ENCODE peak calls at places on chromosome 13, in ten cellular contexts. I is ovary, L is adrenal gland, Q is IMR-90, F is GOT3, J is kidney tubule cell, O is Kasumi-1, M is left ventricle myocardium inferior, V is T follicular helper cell, X is heart right ventricle. U is an unnamed sample.
A peak's percentile ranks its signal among the peaks of the same experiment; 100 is the strongest.

GRCh38 chr13:111449041-111449440 is 128.6 kb downstream of the TEX29 start:
- DNase-seq in I (no peak), L (no peak), Q (no peak), F (no peak), J (no peak), O (no peak), M (no peak), V (no peak), X (no peak), U (no peak)

GRCh38 chr13:113726961-113727411 is 32.0 kb upstream of the TMEM255B start:
- DNase-seq in I (no peak), L (peak; percentile 70), Q (peak; percentile 31), F (no peak), J (peak; percentile 52), O (no peak), M (no peak), V (no peak), X (no peak), U (peak; percentile 50)

GRCh38 chr13:59086147-59086546 is 1077.6 kb downstream of the DIAPH3 start:
- DNase-seq in I (no peak), L (no peak), Q (peak; percentile 88), F (no peak), J (peak; percentile 85), O (no peak), M (no peak), V (no peak), X (no peak), U (peak; percentile 78)

GRCh38 chr13:28181413-28181812 is 43.1 kb downstream of the PAN3 start:
- DNase-seq in I (no peak), L (no peak), Q (peak; percentile 79), F (no peak), J (peak; percentile 67), O (no peak), M (no peak), V (no peak), X (no peak), U (peak; percentile 29)

GRCh38 chr13:110289174-110289573 is 17.8 kb downstream of the COL4A1 start:
- DNase-seq in I (no peak), L (no peak), Q (no peak), F (no peak), J (no peak), O (no peak), M (no peak), V (no peak), X (no peak), U (no peak)

GRCh38 chr13:95191821-95192220 is 109.4 kb downstream of the ABCC4 start:
- DNase-seq in I (peak; percentile 78), L (peak; percentile 46), Q (peak; percentile 74), F (no peak), J (peak; percentile 82), O (peak; percentile 84), M (peak; percentile 71), V (peak; percentile 24), X (peak; percentile 56), U (peak; percentile 82)

GRCh38 chr13:101289764-101290163 is 126.5 kb downstream of the NALCN start:
- DNase-seq in I (no peak), L (no peak), Q (peak; percentile 75), F (no peak), J (peak; percentile 35), O (no peak), M (no peak), V (no peak), X (no peak), U (peak; percentile 80)

GRCh38 chr13:51681037-51681678 is 96.9 kb downstream of the WDFY2 start:
- DNase-seq in I (no peak), L (no peak), Q (peak; percentile 88), F (no peak), J (peak; percentile 44), O (no peak), M (no peak), V (no peak), X (no peak), U (peak; percentile 84)

GRCh38 chr13:49098771-49099512 is 121.2 kb upstream of the MLNR start:
- DNase-seq in I (no peak), L (no peak), Q (no peak), F (no peak), J (peak; percentile 58), O (peak; percentile 54), M (no peak), V (no peak), X (no peak), U (peak; percentile 23)

GRCh38 chr13:113084094-113084942 is 21.3 kb upstream of the F7 start:
- DNase-seq in I (no peak), L (no peak), Q (no peak), F (no peak), J (no peak), O (no peak), M (no peak), V (no peak), X (no peak), U (no peak)

GRCh38 chr13:109733550-109733949 is 52.8 kb downstream of the IRS2 start:
- DNase-seq in I (no peak), L (no peak), Q (no peak), F (no peak), J (no peak), O (no peak), M (no peak), V (no peak), X (no peak), U (no peak)

GRCh38 chr13:26485288-26485687 is 72.2 kb upstream of the WASF3 start:
- DNase-seq in I (no peak), L (no peak), Q (no peak), F (no peak), J (no peak), O (no peak), M (no peak), V (no peak), X (no peak), U (no peak)

GRCh38 chr13:80586356-80586755 is 245.4 kb upstream of the SPRY2 start:
- DNase-seq in I (no peak), L (no peak), Q (no peak), F (no peak), J (no peak), O (no peak), M (no peak), V (no peak), X (no peak), U (peak; percentile 3)

GRCh38 chr13:75405976-75406703 is 75.8 kb downstream of the TBC1D4 start:
- DNase-seq in I (no peak), L (no peak), Q (no peak), F (no peak), J (no peak), O (no peak), M (no peak), V (no peak), X (no peak), U (peak; percentile 63)

GRCh38 chr13:20351279-20352022 is 119.3 kb upstream of the GJB6 start:
- DNase-seq in I (no peak), L (no peak), Q (peak; percentile 75), F (no peak), J (peak; percentile 26), O (peak; percentile 1), M (no peak), V (no peak), X (no peak), U (peak; percentile 88)

GRCh38 chr13:110364081-110364480 is 57.0 kb downstream of the COL4A2 start:
- DNase-seq in I (no peak), L (no peak), Q (no peak), F (no peak), J (no peak), O (no peak), M (no peak), V (no peak), X (no peak), U (no peak)

GRCh38 chr13:92175330-92175729 is 776.9 kb downstream of the GPC5 start:
- DNase-seq in I (peak; percentile 51), L (no peak), Q (peak; percentile 62), F (no peak), J (peak; percentile 33), O (peak; percentile 92), M (no peak), V (no peak), X (no peak), U (peak; percentile 82)

GRCh38 chr13:111118898-111119607 is 3.9 kb downstream of the ARHGEF7 start:
- DNase-seq in I (no peak), L (no peak), Q (no peak), F (no peak), J (no peak), O (no peak), M (no peak), V (no peak), X (no peak), U (no peak)

GRCh38 chr13:101262306-101262705 is 154.0 kb downstream of the NALCN start:
- DNase-seq in I (no peak), L (no peak), Q (no peak), F (no peak), J (no peak), O (no peak), M (no peak), V (no peak), X (no peak), U (no peak)

GRCh38 chr13:32804673-32805260 is 211.5 kb upstream of the KL start:
- DNase-seq in I (no peak), L (no peak), Q (peak; percentile 51), F (no peak), J (peak; percentile 9), O (no peak), M (no peak), V (no peak), X (no peak), U (peak; percentile 34)

GRCh38 chr13:97198753-97199152 is 23.4 kb upstream of the MBNL2 start:
- DNase-seq in I (no peak), L (no peak), Q (no peak), F (no peak), J (peak; percentile 35), O (no peak), M (no peak), V (no peak), X (no peak), U (no peak)

GRCh38 chr13:113283904-113284303 is 13.1 kb upstream of the LAMP1 start:
- DNase-seq in I (no peak), L (no peak), Q (no peak), F (no peak), J (peak; percentile 41), O (no peak), M (no peak), V (no peak), X (no peak), U (no peak)

GRCh38 chr13:30743319-30744055 is 8.1 kb downstream of the ALOX5AP start:
- DNase-seq in I (peak; percentile 23), L (peak; percentile 65), Q (peak; percentile 99), F (no peak), J (peak; percentile 99), O (no peak), M (no peak), V (no peak), X (no peak), U (peak; percentile 99)

U was measured in astrocyte of the spinal cord.